ENCODE peak calls at places on chromosomes 1 and 21, in ten cellular contexts. E, F, N, S, I, Q, K, Y, O and M are unnamed samples.

GRCh38 chr1:4084896-4085295 is 184.8 kb upstream of the C1orf174 start:
- DNase-seq in K (no peak), Y (no peak), I (no peak), O (no peak), S (no peak), N (no peak), E (no peak), Q (no peak), F (no peak), M (no peak)

GRCh38 chr1:12087797-12088314 is 24.8 kb downstream of the TNFRSF8 start:
- DNase-seq in I (peak), N (no peak), Q (no peak), Y (no peak), O (peak), S (peak), E (peak), F (peak), K (no peak), M (no peak)

GRCh38 chr1:152776361-152776760 is 1.4 kb downstream of the LCE1F start:
- DNase-seq in E (no peak), O (no peak), N (no peak), Y (no peak), F (no peak), K (no peak), S (no peak), I (no peak), Q (no peak), M (no peak)

GRCh38 chr1:218266356-218266755 is 18.7 kb upstream of the RRP15 start:
- DNase-seq in N (no peak), S (no peak), Y (no peak), K (peak), O (no peak), F (no peak), Q (no peak), E (no peak), I (no peak), M (peak)

GRCh38 chr1:240464099-240464498 is 147.9 kb downstream of the GREM2 start:
- DNase-seq in I (no peak), Y (no peak), N (no peak), E (no peak), O (no peak), F (no peak), K (no peak), S (no peak), Q (no peak), M (no peak)

GRCh38 chr1:232039303-232039702 is 412.7 kb downstream of the DISC1 start:
- DNase-seq in N (no peak), Y (no peak), K (no peak), Q (no peak), E (no peak), S (no peak), O (no peak), I (no peak), F (no peak), M (no peak)

GRCh38 chr1:172907834-172908326 is 142.9 kb downstream of the TNFSF18 start:
- DNase-seq in O (no peak), F (no peak), K (no peak), Y (no peak), N (no peak), I (no peak), Q (no peak), S (no peak), E (no peak), M (no peak)

GRCh38 chr21:14866859-14867560 is 197.8 kb downstream of the NRIP1 start:
- DNase-seq in S (no peak), E (no peak), I (no peak), O (no peak), K (no peak), Y (no peak), Q (no peak), N (no peak), F (no peak), M (no peak)

GRCh38 chr1:238499036-238499435 is 608.3 kb upstream of the ZP4 start:
- DNase-seq in S (no peak), K (no peak), N (no peak), I (no peak), Q (no peak), O (no peak), Y (no peak), F (no peak), E (no peak), M (no peak)

GRCh38 chr1:156276966-156277381 is 5.7 kb downstream of the SMG5 start:
- DNase-seq in F (no peak), Y (no peak), S (no peak), I (no peak), O (no peak), Q (no peak), E (no peak), N (no peak), K (no peak), M (no peak)

GRCh38 chr1:54987830-54988705 is 7.6 kb downstream of the TMEM61 start:
- DNase-seq in S (no peak), N (no peak), E (no peak), F (no peak), Y (no peak), Q (no peak), O (no peak), I (no peak), K (peak), M (no peak)

GRCh38 chr1:221722254-221723017 is 19.5 kb downstream of the DUSP10 start:
- DNase-seq in Y (no peak), O (no peak), E (no peak), N (no peak), I (no peak), S (no peak), Q (no peak), K (no peak), F (no peak), M (no peak)

GRCh38 chr1:230127105-230128054 is 60.3 kb downstream of the GALNT2 start:
- DNase-seq in I (peak), Q (no peak), S (peak), N (no peak), Y (no peak), F (no peak), O (no peak), K (no peak), E (peak), M (no peak)

GRCh38 chr1:61277129-61277801 is 194.9 kb downstream of the NFIA start:
- DNase-seq in E (no peak), Q (no peak), F (no peak), K (no peak), Y (no peak), N (no peak), I (no peak), S (no peak), O (no peak), M (no peak)

GRCh38 chr1:214516434-214517326 is 34.7 kb downstream of the PTPN14 start:
- DNase-seq in F (peak), K (no peak), S (no peak), E (no peak), Y (no peak), Q (no peak), I (no peak), O (no peak), N (no peak), M (no peak)

GRCh38 chr1:187408217-187409004 is 579.7 kb downstream of the PLA2G4A start:
- DNase-seq in I (no peak), Y (no peak), O (no peak), N (no peak), E (no peak), F (no peak), S (no peak), K (no peak), Q (no peak), M (peak)

GRCh38 chr1:74468982-74469603 is 43.3 kb downstream of the LRRC53 start:
- DNase-seq in K (peak), F (no peak), I (no peak), O (no peak), N (no peak), Q (no peak), E (no peak), S (no peak), Y (no peak), M (no peak)

GRCh38 chr1:3352084-3352951 is 102.1 kb upstream of the ARHGEF16 start:
- DNase-seq in F (peak), S (no peak), O (no peak), Y (no peak), N (no peak), Q (no peak), K (peak), I (no peak), E (no peak), M (peak)

GRCh38 chr1:56575865-56576264 is 3.5 kb downstream of the PLPP3 start:
- DNase-seq in F (no peak), Q (no peak), I (no peak), O (no peak), S (no peak), E (no peak), Y (no peak), N (no peak), K (no peak), M (no peak)